ENCODE peak calls at places on chromosomes 11 and 22, in seven cellular contexts. T is GM12865; Y is endothelial cell; N is NCI-H774; U is cardiac muscle cell; B is stimulated activated CD8-positive, alpha-beta memory T cell treated with anti-CD3 and anti-CD28 coated beads, Interleukin-4, amount 100 ng/mL, for 24 hours; W is fibroblast of the conjunctiva. R is an unnamed sample.

GRCh38 chr11:105609341-105609781 is 512 bp upstream of the GRIA4 start:
- DNase-seq in T (peak), Y (peak), N (no peak), U (peak), B (no peak), W (peak), R (no peak)

GRCh38 chr11:116533186-116533825 is 239.5 kb downstream of the BUD13 start:
- DNase-seq in T (no peak), Y (no peak), N (no peak), U (no peak), B (no peak), W (no peak), R (no peak)

GRCh38 chr11:787084-787675 is 2.7 kb downstream of the CEND1 start:
- DNase-seq in T (no peak), Y (no peak), N (no peak), U (no peak), B (no peak), W (no peak), R (no peak)

GRCh38 chr11:116691779-116692178 is 81.0 kb downstream of the BUD13 start:
- DNase-seq in T (peak), Y (peak), N (peak), U (peak), B (peak), W (no peak), R (peak)

GRCh38 chr11:124900464-124900863 is 2.8 kb upstream of the ROBO4 start:
- DNase-seq in T (no peak), Y (no peak), N (no peak), U (no peak), B (no peak), W (peak), R (no peak)

GRCh38 chr11:134502153-134502550 is 90.1 kb upstream of the B3GAT1 start:
- DNase-seq in T (no peak), Y (no peak), N (no peak), U (no peak), B (no peak), W (no peak), R (no peak)

GRCh38 chr11:45142241-45142885 is 4.1 kb upstream of the PRDM11 start:
- DNase-seq in T (no peak), Y (no peak), N (no peak), U (no peak), B (no peak), W (no peak), R (no peak)

GRCh38 chr11:114053406-114053805 is 6.1 kb upstream of the ZBTB16 start:
- DNase-seq in T (no peak), Y (no peak), N (no peak), U (no peak), B (no peak), W (no peak), R (no peak)

GRCh38 chr22:37196539-37197450 is 8.7 kb upstream of the C1QTNF6 start:
- DNase-seq in T (no peak), Y (no peak), N (no peak), U (peak), B (no peak), W (peak), R (no peak)